ENCODE peak calls at places on chromosomes 4 and X, in seven cellular contexts. X, E, C, H, U, G and F are unnamed samples.

GRCh38 chr4:97576955-97577354 is 566.3 kb downstream of the STPG2 start:
- DNase-seq in X (no peak), E (no peak), C (no peak), H (no peak), U (no peak), G (no peak), F (no peak)

GRCh38 chrX:44012484-44013096 is 39.4 kb upstream of the NDP start:
- DNase-seq in X (no peak), E (no peak), C (peak; percentile 48), H (peak; percentile 41), U (peak; percentile 4), G (no peak), F (no peak)

GRCh38 chr4:97123573-97123972 is 1019.7 kb downstream of the STPG2 start:
- DNase-seq in X (no peak), E (no peak), C (no peak), H (no peak), U (no peak), G (no peak), F (no peak)

GRCh38 chr4:101851671-101852070 is 61.1 kb downstream of the BANK1 start:
- DNase-seq in X (no peak), E (no peak), C (no peak), H (no peak), U (no peak), G (no peak), F (no peak)

GRCh38 chrX:130106071-130106470 is 4.2 kb downstream of the ELF4 start:
- DNase-seq in X (no peak), E (no peak), C (no peak), H (no peak), U (peak; percentile 54), G (no peak), F (no peak)

GRCh38 chrX:120664081-120664480 is 34.2 kb upstream of the C1GALT1C1 start:
- DNase-seq in X (no peak), E (no peak), C (peak; percentile 25), H (peak; percentile 13), U (no peak), G (peak; percentile 11), F (no peak)

GRCh38 chr4:6200011-6200921 is at the start of gene JAKMIP1:
- DNase-seq in X (peak; percentile 98), E (peak; percentile 91), C (peak; percentile 33), H (peak; percentile 46), U (peak; percentile 16), G (peak; percentile 82), F (peak; percentile 85)

GRCh38 chr4:183989471-183989870 is 84.4 kb downstream of the STOX2 start:
- DNase-seq in X (no peak), E (no peak), C (peak; percentile 84), H (peak; percentile 83), U (no peak), G (no peak), F (no peak)

GRCh38 chrX:103882999-103883398 is 50.9 kb upstream of the RAB9B start:
- DNase-seq in X (no peak), E (no peak), C (no peak), H (no peak), U (no peak), G (no peak), F (no peak)

GRCh38 chr4:152572417-152573086 is 36.7 kb upstream of the FBXW7 start:
- DNase-seq in X (no peak), E (no peak), C (peak; percentile 88), H (peak; percentile 70), U (peak; percentile 74), G (no peak), F (no peak)

GRCh38 chrX:47523297-47523696 is 37.7 kb upstream of the ARAF start:
- DNase-seq in X (peak; percentile 91), E (peak; percentile 79), C (peak; percentile 71), H (peak; percentile 55), U (peak; percentile 65), G (peak; percentile 63), F (peak; percentile 48)

GRCh38 chr4:88215351-88215750 is 56.9 kb upstream of the ABCG2 start:
- DNase-seq in X (no peak), E (no peak), C (no peak), H (peak; percentile 39), U (no peak), G (no peak), F (no peak)

GRCh38 chrX:74449937-74450330 is 28.6 kb downstream of the SLC16A2 start:
- DNase-seq in X (no peak), E (no peak), C (peak; percentile 23), H (peak; percentile 68), U (peak; percentile 61), G (no peak), F (no peak)

GRCh38 chr4:38673109-38673978 is 9.3 kb downstream of the KLF3 start:
- DNase-seq in X (no peak), E (peak; percentile 46), C (no peak), H (no peak), U (no peak), G (no peak), F (no peak)

GRCh38 chrX:72620550-72621145 is 48.0 kb upstream of the HDAC8 start:
- DNase-seq in X (no peak), E (no peak), C (peak; percentile 91), H (peak; percentile 89), U (peak; percentile 80), G (no peak), F (no peak)

GRCh38 chr4:38077791-38078489 is 117.7 kb downstream of the PTTG2 start:
- DNase-seq in X (no peak), E (no peak), C (no peak), H (no peak), U (no peak), G (no peak), F (no peak)

GRCh38 chrX:22445880-22446279 is 173.2 kb downstream of the CBLL2 start:
- DNase-seq in X (no peak), E (no peak), C (no peak), H (no peak), U (no peak), G (no peak), F (no peak)

GRCh38 chr4:121998024-121998423 is 46.2 kb upstream of the TRPC3 start:
- DNase-seq in X (no peak), E (peak; percentile 52), C (no peak), H (no peak), U (no peak), G (peak; percentile 37), F (no peak)

GRCh38 chr4:43132010-43132582 is 239.6 kb downstream of the GRXCR1 start:
- DNase-seq in X (peak; percentile 80), E (peak; percentile 55), C (peak; percentile 51), H (peak; percentile 66), U (peak; percentile 24), G (peak; percentile 61), F (peak; percentile 53)

GRCh38 chr4:24853142-24853541 is 57.8 kb downstream of the SOD3 start:
- DNase-seq in X (no peak), E (no peak), C (peak; percentile 53), H (peak; percentile 40), U (no peak), G (no peak), F (no peak)

GRCh38 chr4:154024097-154024496 is 235.2 kb upstream of the SFRP2 start:
- DNase-seq in X (no peak), E (peak; percentile 56), C (no peak), H (no peak), U (no peak), G (peak; percentile 48), F (no peak)

GRCh38 chr4:181968371-181968770 is 274.8 kb upstream of the TENM3 start:
- DNase-seq in X (no peak), E (no peak), C (no peak), H (peak; percentile 83), U (no peak), G (no peak), F (no peak)

DNA sequence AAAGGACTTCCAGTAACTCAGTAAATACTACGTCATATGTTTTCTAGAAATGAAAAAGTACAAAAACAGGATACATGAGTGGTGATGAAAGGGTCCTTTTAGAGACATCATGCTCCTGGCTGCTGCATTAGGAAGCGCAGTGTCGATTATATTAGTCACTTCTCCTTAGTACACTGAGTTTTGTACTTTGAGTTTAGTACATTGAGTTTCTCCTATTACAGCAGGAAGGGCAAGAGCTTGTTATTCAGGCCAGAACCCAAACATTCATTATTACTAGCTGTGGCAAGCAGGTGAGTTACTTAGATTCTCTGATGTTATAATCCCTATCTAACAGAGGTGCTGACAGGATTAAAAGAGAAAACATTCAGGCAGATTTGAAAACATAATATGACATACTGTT is 21.3 kb downstream of the RPGR start:
- DNase-seq in X (no peak), E (no peak), C (no peak), H (no peak), U (no peak), G (no peak), F (no peak)
- H3K18ac ChIP-seq in X (no peak overlapping the region), E (no peak overlapping the region), C (no peak overlapping the region), H (no peak overlapping the region), U (no peak overlapping the region), G (no peak overlapping the region), F (no peak overlapping the region)

DNA sequence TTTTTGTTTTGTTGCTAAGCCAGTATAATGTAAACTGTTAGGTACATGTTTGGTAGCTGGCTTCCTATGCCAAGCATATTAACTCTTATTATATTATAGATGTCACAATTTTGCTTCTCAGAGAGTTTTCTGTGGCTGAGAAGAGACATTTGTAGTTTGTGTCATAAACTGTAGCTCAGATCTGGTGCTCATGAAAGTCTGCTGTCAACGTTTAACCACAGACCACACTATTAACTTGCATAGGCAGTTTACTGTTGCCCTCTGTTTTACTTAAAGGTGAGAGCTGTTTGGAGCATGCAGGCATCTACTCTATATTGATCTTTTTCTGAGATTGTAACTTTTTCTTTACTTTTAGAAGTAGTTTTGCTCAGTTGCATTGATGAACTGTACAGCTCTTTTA is 166.8 kb downstream of the TLL1 start:
- DNase-seq in X (no peak), E (no peak), C (no peak), H (no peak), U (no peak), G (no peak), F (no peak)
- H2AK5ac ChIP-seq in X (no peak overlapping the region), E (no peak overlapping the region), C (no peak overlapping the region), H (no peak overlapping the region), U (no peak overlapping the region), G (no peak overlapping the region), F (no peak overlapping the region)

DNA sequence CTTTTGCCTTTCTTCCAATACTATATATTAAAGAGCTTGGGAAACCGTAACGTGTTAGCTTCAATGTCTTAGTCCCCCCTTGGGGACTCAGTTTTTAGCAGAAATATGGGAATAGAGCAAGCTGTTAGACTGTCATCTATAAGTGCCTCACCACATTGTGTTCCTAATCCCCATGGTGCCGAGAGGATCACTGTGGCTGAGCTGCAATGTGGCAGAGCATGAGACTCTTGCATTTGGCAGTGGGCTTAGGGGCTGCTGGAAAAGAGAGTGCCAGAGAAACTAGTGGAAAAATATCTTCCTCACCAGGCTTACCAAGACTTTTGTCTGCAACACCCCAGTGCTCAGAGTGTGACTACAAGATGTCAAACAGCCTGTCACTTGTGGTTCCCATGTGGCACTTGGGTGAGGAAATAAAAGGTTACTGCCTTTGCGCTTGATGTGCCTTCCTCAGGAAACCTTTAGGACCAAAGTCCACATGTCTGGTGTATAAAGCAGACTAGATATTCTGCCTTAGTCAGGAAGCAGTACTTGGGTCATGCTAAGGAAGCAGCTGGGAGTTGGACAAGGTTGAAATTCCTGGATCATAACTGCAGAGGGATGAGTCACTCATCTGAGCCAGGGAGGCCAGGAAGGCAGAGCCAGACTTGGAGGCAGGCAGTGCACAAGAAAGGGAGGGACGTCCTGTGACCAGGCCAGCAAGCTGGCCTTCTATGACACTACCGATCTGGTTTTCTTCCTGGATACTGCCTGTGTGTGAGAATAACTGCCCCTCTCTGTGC is 9.7 kb upstream of the MAGEA4 start:
- DNase-seq in X (no peak), E (no peak), C (peak; percentile 61), H (peak; percentile 66), U (peak; percentile 49), G (peak; percentile 1), F (no peak)
- H3K18ac ChIP-seq in X (no peak overlapping the region), E (no peak overlapping the region), C (no peak overlapping the region), H (no peak overlapping the region), U (no peak overlapping the region), G (no peak overlapping the region), F (no peak overlapping the region)

GRCh38 chr4:84967292-84967651 is 782 bp upstream of the WDFY3 start:
- DNase-seq in X (no peak), E (no peak), C (peak; percentile 54), H (peak; percentile 38), U (no peak), G (no peak), F (no peak)
- H2AK5ac ChIP-seq in X (no peak overlapping the region), E (no peak overlapping the region), C (no peak overlapping the region), H (no peak overlapping the region), U (no peak overlapping the region), G (no peak overlapping the region), F (no peak overlapping the region)